ENCODE peak calls at places on chromosomes 16 and 17, in five cellular contexts. Y is neuronal stem cell, N is mesenchymal stem cell, C is H9, M is H1. F is an unnamed sample.

GRCh38 chr17:68302666-68303065 is 11.4 kb downstream of the ARSG start:
- DNase-seq in Y (no peak), N (no peak), C (no peak), M (no peak), F (no peak)

GRCh38 chr17:7063518-7064094 is 16.4 kb downstream of the CLEC10A start:
- DNase-seq in Y (no peak), N (no peak), C (no peak), M (no peak), F (no peak)

GRCh38 chr17:5011928-5012327 is 14.2 kb downstream of the KIF1C start:
- DNase-seq in Y (no peak), N (peak; percentile 26), C (no peak), M (no peak), F (no peak)

GRCh38 chr17:2215616-2216364 is 87.8 kb downstream of the SMG6 start:
- DNase-seq in Y (no peak), N (peak; percentile 92), C (peak; percentile 64), M (no peak), F (no peak)

GRCh38 chr16:4531816-4532215 is 6.8 kb downstream of the CDIP1 start:
- DNase-seq in Y (no peak), N (no peak), C (no peak), M (no peak), F (no peak)

GRCh38 chr17:73360961-73361761 is 49.4 kb upstream of the CDC42EP4 start:
- DNase-seq in Y (peak; percentile 62), N (no peak), C (peak; percentile 86), M (no peak), F (no peak)

GRCh38 chr17:7549401-7550055 is 670 bp downstream of the TNFSF12 start:
- DNase-seq in Y (no peak), N (peak; percentile 10), C (no peak), M (no peak), F (no peak)

GRCh38 chr17:57830880-57831279 is 19.0 kb downstream of the MRPS23 start:
- DNase-seq in Y (no peak), N (no peak), C (no peak), M (no peak), F (no peak)

GRCh38 chr16:76882105-76882504 is 308.9 kb upstream of the MON1B start:
- DNase-seq in Y (no peak), N (no peak), C (no peak), M (no peak), F (no peak)

GRCh38 chr17:74923538-74924249 is 379 bp upstream of the OTOP2 start:
- DNase-seq in Y (peak; percentile 46), N (peak; percentile 22), C (peak; percentile 79), M (no peak), F (peak; percentile 36)

GRCh38 chr17:15498107-15498506 is 30.7 kb upstream of the CDRT4 start:
- DNase-seq in Y (no peak), N (no peak), C (peak; percentile 47), M (no peak), F (no peak)

GRCh38 chr16:86834451-86835035 is 256.2 kb downstream of the FOXL1 start:
- DNase-seq in Y (peak; percentile 14), N (peak; percentile 60), C (peak; percentile 82), M (peak; percentile 34), F (no peak)

GRCh38 chr16:70553175-70553574 is 29.6 kb downstream of the SF3B3 start:
- DNase-seq in Y (no peak), N (peak; percentile 90), C (no peak), M (no peak), F (no peak)

GRCh38 chr16:16033208-16033717 is 83.8 kb downstream of the ABCC1 start:
- DNase-seq in Y (no peak), N (no peak), C (no peak), M (no peak), F (no peak)

GRCh38 chr17:50479522-50480141 is 972 bp downstream of the RSAD1 start:
- DNase-seq in Y (peak; percentile 46), N (peak; percentile 90), C (peak; percentile 94), M (peak; percentile 57), F (peak; percentile 77)

GRCh38 chr17:14304222-14304844 is 3.5 kb downstream of the HS3ST3B1 start:
- DNase-seq in Y (no peak), N (peak; percentile 40), C (peak; percentile 35), M (no peak), F (peak; percentile 42)

GRCh38 chr17:11668633-11669032 is 70.4 kb downstream of the DNAH9 start:
- DNase-seq in Y (no peak), N (no peak), C (peak; percentile 76), M (peak; percentile 38), F (no peak)

GRCh38 chr16:31010943-31011342 is 505 bp upstream of the STX1B start:
- DNase-seq in Y (no peak), N (no peak), C (no peak), M (no peak), F (no peak)

GRCh38 chr16:49816782-49817370 is 39.0 kb downstream of the ZNF423 start:
- DNase-seq in Y (no peak), N (no peak), C (no peak), M (no peak), F (no peak)

GRCh38 chr17:55962931-55963378 is 190.3 kb upstream of the ANKFN1 start:
- DNase-seq in Y (no peak), N (no peak), C (no peak), M (no peak), F (peak; percentile 24)

GRCh38 chr16:47938272-47938671 is 217.5 kb downstream of the ABCC12 start:
- DNase-seq in Y (no peak), N (no peak), C (no peak), M (no peak), F (no peak)
- H2BK12ac ChIP-seq in Y (no peak overlapping the region), N (no peak overlapping the region), C (no peak overlapping the region), M (no peak overlapping the region), F (no peak overlapping the region)

GRCh38 chr16:66578596-66579531 is at the start of gene CMTM2:
- DNase-seq in Y (no peak), N (no peak), C (no peak), M (no peak), F (no peak)
- H3K4ac ChIP-seq in Y (no peak within 1 kb of the TSS), N (no peak within 1 kb of the TSS), C (no peak within 1 kb of the TSS), M (no peak within 1 kb of the TSS), F (no peak within 1 kb of the TSS)

DNA sequence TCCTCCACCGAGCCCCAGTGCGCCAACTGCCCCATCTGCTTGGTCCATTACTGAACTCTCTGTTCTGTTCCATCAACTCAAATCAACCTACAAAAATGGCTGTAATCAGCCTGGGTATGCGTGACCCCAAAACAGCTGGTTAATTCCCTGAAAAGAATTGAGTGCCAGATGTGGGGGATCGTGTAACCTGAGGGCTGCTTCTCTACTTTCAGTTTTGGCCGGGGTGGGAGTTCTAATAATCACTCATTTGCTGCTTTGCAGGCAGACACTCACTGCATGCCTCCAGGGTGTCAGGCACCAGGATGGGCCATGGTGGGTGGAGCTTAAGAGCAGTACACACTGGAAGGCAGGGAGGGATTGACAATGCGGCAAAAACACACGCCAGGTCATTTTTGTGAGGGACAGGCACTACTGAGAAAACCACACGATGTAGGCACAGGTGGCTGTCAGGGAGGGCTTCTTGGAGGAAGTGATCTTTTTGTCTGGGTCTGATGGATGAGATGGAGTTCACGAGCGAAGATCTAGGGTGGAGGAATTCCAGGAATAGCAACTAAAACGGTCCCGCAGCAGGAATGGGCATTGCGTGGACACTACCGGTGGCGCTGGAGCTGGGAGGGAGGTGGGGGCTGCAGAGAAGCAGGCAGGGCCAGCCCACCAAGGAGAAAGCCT is 30.3 kb upstream of the SSTR5 start:
- DNase-seq in Y (no peak), N (no peak), C (no peak), M (no peak), F (peak; percentile 34)
- H3K9ac ChIP-seq in Y (no peak overlapping the region), N (no peak overlapping the region), C (no peak overlapping the region), M (no peak overlapping the region), F (no peak overlapping the region)

GRCh38 chr17:77217566-77217965 is 76.8 kb downstream of the SEC14L1 start:
- DNase-seq in Y (no peak), N (no peak), C (no peak), M (no peak), F (no peak)

GRCh38 chr17:77217136-77217535 is 76.4 kb downstream of the SEC14L1 start:
- DNase-seq in Y (no peak), N (no peak), C (no peak), M (no peak), F (no peak)

GRCh38 chr17:77222356-77222755 is 81.6 kb downstream of the SEC14L1 start:
- DNase-seq in Y (no peak), N (peak; percentile 59), C (no peak), M (no peak), F (no peak)

GRCh38 chr17:77216435-77216980 is 75.7 kb downstream of the SEC14L1 start:
- DNase-seq in Y (no peak), N (no peak), C (no peak), M (no peak), F (no peak)

GRCh38 chr17:77218902-77219301 is 78.1 kb downstream of the SEC14L1 start:
- DNase-seq in Y (no peak), N (no peak), C (no peak), M (no peak), F (no peak)
- H2BK12ac ChIP-seq in Y (no peak overlapping the region), N (no peak overlapping the region), C (no peak overlapping the region), M (no peak overlapping the region), F (no peak overlapping the region)

GRCh38 chr17:35086164-35086563 is 22.7 kb upstream of the RFFL start:
- DNase-seq in Y (no peak), N (no peak), C (no peak), M (no peak), F (no peak)
- H3K4ac ChIP-seq in Y (no peak overlapping the region), N (no peak overlapping the region), C (no peak overlapping the region), M (no peak overlapping the region), F (no peak overlapping the region)

GRCh38 chr16:85302848-85303353 is 190.6 kb upstream of the CIBAR2 start:
- DNase-seq in Y (no peak), N (peak; percentile 39), C (no peak), M (no peak), F (no peak)

GRCh38 chr16:85302018-85302847 is 190.0 kb upstream of the CIBAR2 start:
- DNase-seq in Y (no peak), N (peak; percentile 90), C (no peak), M (no peak), F (no peak)

GRCh38 chr16:85300451-85300968 is 188.2 kb upstream of the CIBAR2 start:
- DNase-seq in Y (no peak), N (peak; percentile 82), C (no peak), M (no peak), F (no peak)

GRCh38 chr16:85303354-85303883 is 191.1 kb upstream of the CIBAR2 start:
- DNase-seq in Y (peak; percentile 43), N (peak; percentile 60), C (peak; percentile 86), M (no peak), F (peak; percentile 85)

GRCh38 chr16:85301171-85301690 is 189.0 kb upstream of the CIBAR2 start:
- DNase-seq in Y (no peak), N (no peak), C (no peak), M (no peak), F (no peak)
- H3K9ac ChIP-seq in Y (no peak overlapping the region), N (no peak overlapping the region), C (no peak overlapping the region), M (no peak overlapping the region), F (no peak overlapping the region)

F was measured in trophoblast cell.